ENCODE peak calls at places on chromosomes 7 and 10, in four cellular contexts. P, Q, E and I are unnamed samples.

GRCh38 chr7:31892099-31892787 is 178.0 kb downstream of the PDE1C start:
- DNase-seq in P (no peak), Q (no peak), E (no peak), I (no peak)

GRCh38 chr7:154777023-154777422 is 225.9 kb downstream of the PAXIP1 start:
- DNase-seq in P (no peak), Q (no peak), E (no peak), I (no peak)

GRCh38 chr7:2785071-2785500 is 59.0 kb downstream of the GNA12 start:
- DNase-seq in P (no peak), Q (no peak), E (peak; percentile 87), I (peak; percentile 63)

GRCh38 chr10:26357203-26357602 is 80.9 kb upstream of the APBB1IP start:
- DNase-seq in P (no peak), Q (no peak), E (no peak), I (no peak)

GRCh38 chr10:130719447-130719752 is 583.2 kb downstream of the GLRX3 start:
- DNase-seq in P (no peak), Q (no peak), E (no peak), I (no peak)

GRCh38 chr7:6530626-6531491 is 20.4 kb downstream of the GRID2IP start:
- DNase-seq in P (no peak), Q (no peak), E (no peak), I (no peak)

GRCh38 chr7:101094791-101095375 is 9.6 kb downstream of the TRIM56 start:
- DNase-seq in P (no peak), Q (no peak), E (peak; percentile 64), I (peak; percentile 67)

GRCh38 chr10:49361735-49362568 is 33.9 kb downstream of the DRGX start:
- DNase-seq in P (peak; percentile 19), Q (no peak), E (no peak), I (no peak)

GRCh38 chr10:110758898-110759297 is 112.8 kb upstream of the PDCD4 start:
- DNase-seq in P (no peak), Q (no peak), E (peak; percentile 79), I (peak; percentile 62)

GRCh38 chr7:27992092-27992491 is 188.5 kb downstream of the JAZF1 start:
- DNase-seq in P (no peak), Q (no peak), E (no peak), I (peak; percentile 25)

GRCh38 chr7:114082934-114083647 is 164.3 kb upstream of the PPP1R3A start:
- DNase-seq in P (no peak), Q (no peak), E (peak; percentile 56), I (no peak)

GRCh38 chr10:103605359-103606156 is 112.1 kb downstream of the NEURL1 start:
- DNase-seq in P (no peak), Q (peak; percentile 88), E (peak; percentile 27), I (peak; percentile 43)

GRCh38 chr7:105906169-105906568 is 29.8 kb upstream of the ATXN7L1 start:
- DNase-seq in P (no peak), Q (no peak), E (no peak), I (no peak)

GRCh38 chr10:59762505-59762904 is 9.2 kb upstream of the MRLN start:
- DNase-seq in P (no peak), Q (no peak), E (no peak), I (no peak)

GRCh38 chr7:101743241-101743994 is 74.0 kb upstream of the CUX1 start:
- DNase-seq in P (peak; percentile 37), Q (no peak), E (peak; percentile 61), I (peak; percentile 49)

GRCh38 chr7:6438427-6438826 is 9.3 kb downstream of the DAGLB start:
- DNase-seq in P (no peak), Q (no peak), E (no peak), I (no peak)